ENCODE peak calls at places on chromosome 3, in six cellular contexts. B, H, K, O, G and D are unnamed samples.

GRCh38 chr3:42654331-42655201 is 1.1 kb downstream of the ZBTB47 start:
- DNase-seq in G (peak; percentile 87), K (no peak), O (peak; percentile 38), H (peak; percentile 80), B (no peak), D (peak; percentile 92)

GRCh38 chr3:23547905-23548304 is 257.9 kb upstream of the UBE2E1 start:
- DNase-seq in B (no peak), H (no peak), K (no peak), G (no peak), O (no peak), D (no peak)

GRCh38 chr3:55362206-55362960 is 124.7 kb downstream of the WNT5A start:
- DNase-seq in B (no peak), H (peak; percentile 64), K (no peak), O (peak; percentile 80), G (no peak), D (no peak)

GRCh38 chr3:29708884-29709283 is 428.0 kb downstream of the RBMS3 start:
- DNase-seq in G (no peak), K (no peak), B (no peak), H (no peak), O (no peak), D (peak; percentile 14)

GRCh38 chr3:16177962-16178627 is 3.6 kb downstream of the GALNT15 start:
- DNase-seq in O (peak; percentile 84), B (peak; percentile 38), G (peak; percentile 89), K (peak; percentile 64), H (peak; percentile 95), D (peak; percentile 89)

GRCh38 chr3:128227507-128227906 is 74.2 kb downstream of the EEFSEC start:
- DNase-seq in O (no peak), B (no peak), K (no peak), H (no peak), G (no peak), D (no peak)

GRCh38 chr3:100891033-100891432 is 102.2 kb downstream of the ABI3BP start:
- DNase-seq in K (no peak), B (no peak), O (peak; percentile 77), H (peak; percentile 67), G (no peak), D (no peak)

GRCh38 chr3:15676259-15676658 is 74.7 kb downstream of the BTD start:
- DNase-seq in K (no peak), H (peak; percentile 78), G (no peak), B (no peak), O (peak; percentile 63), D (no peak)

GRCh38 chr3:40593351-40593750 is 68.6 kb downstream of the ZNF621 start:
- DNase-seq in O (no peak), B (no peak), H (peak; percentile 30), G (no peak), K (no peak), D (no peak)

GRCh38 chr3:188389711-188390346 is 235.9 kb downstream of the LPP start:
- DNase-seq in B (no peak), O (no peak), H (peak; percentile 55), G (no peak), K (no peak), D (no peak)

GRCh38 chr3:43388188-43388587 is 101.8 kb downstream of the SNRK start:
- DNase-seq in K (no peak), O (no peak), H (no peak), B (no peak), G (no peak), D (no peak)

GRCh38 chr3:30752961-30753360 is 141.5 kb downstream of the GADL1 start:
- DNase-seq in G (peak; percentile 53), B (no peak), H (peak; percentile 88), K (no peak), O (peak; percentile 85), D (no peak)

GRCh38 chr3:66486646-66487045 is 14.2 kb downstream of the LRIG1 start:
- DNase-seq in G (no peak), B (no peak), H (peak; percentile 88), O (no peak), K (no peak), D (no peak)

GRCh38 chr3:132788299-132788698 is 66.1 kb upstream of the NPHP3 start:
- DNase-seq in O (peak; percentile 4), B (peak; percentile 8), G (peak; percentile 63), K (no peak), H (peak; percentile 89), D (no peak)

GRCh38 chr3:56988874-56989433 is 71.5 kb upstream of the SPATA12 start:
- DNase-seq in B (peak; percentile 43), H (peak; percentile 84), O (peak; percentile 87), K (peak; percentile 55), G (peak; percentile 93), D (peak; percentile 89)

GRCh38 chr3:9647450-9647849 is 1.9 kb upstream of the MTMR14 start:
- DNase-seq in O (no peak), G (no peak), B (no peak), H (no peak), K (no peak), D (no peak)

GRCh38 chr3:60339310-60339709 is 911.9 kb downstream of the FHIT start:
- DNase-seq in O (no peak), G (no peak), B (no peak), K (no peak), H (no peak), D (no peak)

GRCh38 chr3:112860898-112861297 is 14.2 kb upstream of the CD200R1L start:
- DNase-seq in K (no peak), O (no peak), B (no peak), G (no peak), H (no peak), D (no peak)

GRCh38 chr3:112855883-112856282 is 9.2 kb upstream of the CD200R1L start:
- DNase-seq in H (no peak), K (no peak), B (no peak), O (no peak), G (no peak), D (no peak)

GRCh38 chr3:112857526-112857925 is 10.9 kb upstream of the CD200R1L start:
- DNase-seq in H (no peak), O (no peak), K (no peak), G (no peak), B (no peak), D (no peak)

GRCh38 chr3:112856537-112856936 is 9.9 kb upstream of the CD200R1L start:
- DNase-seq in O (no peak), B (no peak), G (no peak), H (no peak), K (no peak), D (no peak)

DNA sequence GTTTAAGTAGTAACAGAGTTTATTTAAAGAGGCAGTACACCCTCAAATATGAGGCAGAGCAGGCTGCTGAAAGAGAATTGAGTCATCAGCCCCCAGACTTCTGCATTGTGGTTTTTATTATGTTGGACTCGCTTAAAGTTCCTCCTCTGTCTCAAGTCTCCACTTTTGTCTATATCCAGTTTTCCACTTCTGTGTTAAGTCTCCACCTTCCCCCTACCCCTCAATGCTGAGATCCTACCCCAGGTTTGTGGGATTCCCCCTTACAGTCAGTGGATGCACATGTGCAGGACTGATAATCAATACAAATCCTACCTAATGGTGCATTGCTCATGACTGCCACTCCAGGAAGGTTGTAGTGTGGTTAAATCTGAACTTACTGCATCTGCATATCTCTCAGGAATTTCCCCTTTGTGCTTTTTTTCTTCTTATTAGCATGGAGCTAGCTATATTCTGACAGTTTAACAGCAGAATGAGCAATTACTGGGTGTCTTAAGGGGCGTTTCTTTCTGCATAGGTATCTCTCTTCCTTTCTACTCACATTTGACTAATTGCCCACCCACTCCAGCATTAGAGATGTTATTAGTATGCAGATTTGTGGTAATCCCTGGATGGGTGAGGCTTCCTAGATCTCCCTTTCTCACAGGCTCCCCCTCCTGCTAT is 11.9 kb upstream of the CD200R1L start:
- DNase-seq in G (no peak), H (peak; percentile 10), O (no peak), K (no peak), B (no peak), D (no peak)
- TF ChIP-seq EZH2phosphoT487 in G (no peak), H (no peak), O (no peak), K (no peak), B (no peak), D (no peak)

DNA sequence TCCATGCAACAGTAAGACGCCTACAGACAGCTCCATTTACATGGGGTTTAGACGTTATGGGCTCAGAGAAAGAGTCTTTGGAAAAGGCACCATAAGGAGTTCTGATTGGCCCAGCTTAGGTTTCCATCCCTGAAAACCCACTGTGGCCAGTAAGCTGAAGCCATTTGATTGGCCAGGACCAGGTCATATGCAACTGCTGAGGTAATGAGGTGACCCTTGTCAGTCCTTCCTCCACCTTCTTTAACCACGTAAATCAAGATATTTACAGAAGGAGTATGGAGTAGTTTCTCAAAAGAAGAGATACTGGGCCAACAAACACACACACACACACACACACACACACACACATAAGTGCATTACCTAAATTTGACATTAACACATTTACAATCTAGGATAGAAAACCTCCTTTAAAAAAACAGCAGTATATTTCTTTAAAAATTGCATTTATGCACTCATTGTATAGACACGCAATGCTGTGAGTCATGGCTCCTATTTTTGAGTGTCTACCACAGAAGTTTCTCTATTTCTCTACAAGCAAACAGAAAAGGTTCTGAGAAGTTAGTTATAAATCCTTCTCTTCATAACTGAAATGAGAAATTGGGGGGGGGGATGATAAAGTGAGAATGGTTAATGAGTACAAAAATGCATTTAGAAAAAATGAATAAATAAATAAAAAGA is 16.3 kb upstream of the MB21D2 start:
- DNase-seq in K (no peak), O (peak; percentile 29), G (no peak), B (no peak), H (peak; percentile 38), D (no peak)
- TF ChIP-seq EZH2 in K (no peak), O (no peak), G (no peak), B (no peak), H (no peak), D (no peak)

GRCh38 chr3:47882338-47882737 is 79.4 kb downstream of the DHX30 start:
- DNase-seq in G (no peak), B (no peak), K (no peak), O (no peak), H (no peak), D (no peak)

GRCh38 chr3:47890037-47890831 is 87.3 kb downstream of the DHX30 start:
- DNase-seq in H (no peak), B (no peak), K (no peak), G (no peak), O (no peak), D (peak; percentile 66)

GRCh38 chr3:47889001-47889757 is 86.2 kb downstream of the DHX30 start:
- DNase-seq in H (no peak), G (no peak), O (no peak), K (no peak), B (no peak), D (no peak)

GRCh38 chr3:47884603-47885002 is 81.7 kb downstream of the DHX30 start:
- DNase-seq in G (no peak), H (no peak), B (no peak), O (no peak), K (peak; percentile 34), D (no peak)

DNA sequence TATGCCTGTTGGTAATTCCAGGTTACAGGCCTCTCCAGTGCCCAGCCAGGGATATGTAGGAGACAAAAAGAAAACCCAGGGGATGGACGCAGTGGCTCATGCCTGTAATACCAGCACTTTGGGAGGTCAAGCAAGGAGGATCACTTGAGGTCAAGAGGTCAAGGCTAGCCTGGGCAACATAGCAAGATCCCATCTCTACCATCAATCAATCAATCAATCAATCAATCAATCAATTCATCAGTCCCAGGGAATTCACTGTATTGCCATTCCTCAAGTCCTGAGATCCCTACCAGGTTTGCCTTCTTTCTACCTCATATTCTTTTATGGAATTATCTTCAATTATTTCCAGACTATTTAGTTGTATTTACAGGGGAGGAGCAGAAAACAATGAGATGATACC is 82.2 kb downstream of the DHX30 start:
- DNase-seq in K (no peak), G (no peak), O (no peak), B (no peak), H (no peak), D (no peak)
- H3K27ac ChIP-seq in K (no peak overlapping the region), G (no peak overlapping the region), O (no peak overlapping the region), B (no peak overlapping the region), H (no peak overlapping the region), D (peak overlapping the region; percentile 73)

GRCh38 chr3:12486916-12487315 is 2.6 kb downstream of the TSEN2 start:
- DNase-seq in B (no peak), G (no peak), K (no peak), O (no peak), H (no peak), D (no peak)
- TF ChIP-seq EZH2phosphoT487 in B (no peak), G (no peak), K (no peak), O (no peak), H (no peak), D (no peak)